ENCODE peak calls at places on chromosomes 12 and 14, in eight cellular contexts. U, S, A, W, X, N, G and K are unnamed samples. For H3K4me1, the result is how much of the 10 kb centered on the place peaks cover.

GRCh38 chr14:106690333-106690891 is 1164.0 kb downstream of the TMEM121 start:
- DNase-seq in X (no peak), S (no peak), A (no peak), G (no peak), U (no peak), N (no peak), W (no peak), K (no peak)

GRCh38 chr14:103207038-103207403 is 83.8 kb downstream of the TNFAIP2 start:
- DNase-seq in G (no peak), N (no peak), X (no peak), A (peak), U (peak), S (no peak), W (peak), K (no peak)

GRCh38 chr12:89069431-89069830 is 282.9 kb downstream of the DUSP6 start:
- DNase-seq in U (no peak), N (no peak), X (no peak), S (no peak), A (no peak), G (no peak), W (no peak), K (no peak)

GRCh38 chr14:77120771-77121743 is 20.5 kb downstream of the ZDHHC22 start:
- DNase-seq in A (no peak), U (peak), G (no peak), W (no peak), X (no peak), N (no peak), S (no peak), K (no peak)

GRCh38 chr12:117280019-117280680 is 81.3 kb downstream of the NOS1 start:
- DNase-seq in N (no peak), G (no peak), S (no peak), X (no peak), U (no peak), A (no peak), W (no peak), K (no peak)

GRCh38 chr14:69606816-69607215 is 4.6 kb upstream of the SUSD6 start:
- DNase-seq in X (no peak), N (no peak), U (no peak), S (no peak), W (no peak), A (no peak), G (no peak), K (no peak)

GRCh38 chr14:103561381-103562134 is 899 bp downstream of the BAG5 start:
- DNase-seq in A (no peak), N (no peak), W (peak), X (no peak), S (no peak), G (no peak), U (no peak), K (peak)

GRCh38 chr12:85029456-85029855 is 6.6 kb downstream of the TSPAN19 start:
- DNase-seq in G (no peak), N (no peak), A (no peak), S (peak), U (no peak), X (no peak), W (no peak), K (no peak)

GRCh38 chr12:1162083-1162760 is 171.2 kb downstream of the ERC1 start:
- DNase-seq in G (no peak), W (no peak), N (no peak), S (no peak), X (no peak), A (no peak), U (no peak), K (peak)

GRCh38 chr12:52667509-52667908 is 12.7 kb downstream of the KRT1 start:
- DNase-seq in G (no peak), U (no peak), A (no peak), X (no peak), W (no peak), N (no peak), S (peak), K (no peak)

GRCh38 chr14:91727121-91727520 is 4.8 kb downstream of the CATSPERB start:
- DNase-seq in G (no peak), X (no peak), A (no peak), U (no peak), S (no peak), N (no peak), W (no peak), K (no peak)

GRCh38 chr14:51727526-51727925 is 75.8 kb downstream of the FRMD6 start:
- DNase-seq in N (no peak), G (no peak), A (no peak), U (no peak), X (no peak), W (no peak), S (no peak), K (no peak)

GRCh38 chr12:114190971-114191370 is 215.0 kb downstream of the TBX5 start:
- DNase-seq in X (no peak), S (no peak), G (no peak), A (no peak), W (no peak), U (no peak), N (no peak), K (no peak)

GRCh38 chr12:114194066-114194465 is 211.9 kb downstream of the TBX5 start:
- DNase-seq in A (no peak), N (no peak), G (no peak), W (no peak), X (no peak), S (no peak), U (no peak), K (no peak)

GRCh38 chr12:114192013-114192412 is 213.9 kb downstream of the TBX5 start:
- DNase-seq in S (no peak), A (no peak), X (no peak), N (no peak), G (no peak), U (no peak), W (no peak), K (no peak)

GRCh38 chr12:114192549-114192948 is 213.4 kb downstream of the TBX5 start:
- DNase-seq in G (no peak), N (no peak), S (no peak), A (no peak), W (no peak), U (no peak), X (no peak), K (no peak)

DNA sequence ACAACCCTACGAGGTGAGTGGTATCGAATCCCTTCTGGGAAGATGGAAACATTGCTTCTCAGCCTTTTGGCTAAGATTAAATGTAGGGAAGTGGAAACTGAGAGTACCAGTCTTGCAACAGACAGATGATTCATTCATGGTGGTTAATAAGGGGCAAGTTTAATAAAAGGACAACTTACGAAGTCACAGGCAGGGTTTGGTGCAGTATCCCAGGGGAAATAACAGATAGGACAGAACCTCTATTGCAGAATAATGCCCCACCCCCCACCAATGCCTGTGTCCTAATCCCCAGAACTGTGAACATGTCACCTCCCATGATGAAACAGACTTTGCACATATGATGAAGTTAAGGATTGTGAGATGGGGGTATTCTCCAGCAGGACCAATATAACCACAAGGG is 212.5 kb downstream of the TBX5 start:
- DNase-seq in X (no peak), S (no peak), G (no peak), N (no peak), W (no peak), U (no peak), A (no peak), K (no peak)
- H3K4me3 ChIP-seq in X (no peak), S (no peak), G (no peak), N (no peak), W (no peak), U (no peak), A (no peak), K (no peak)

GRCh38 chr12:16581416-16581815 is 24.5 kb downstream of the LMO3 start:
- DNase-seq in N (no peak), A (no peak), U (no peak), X (no peak), W (no peak), G (no peak), S (no peak), K (no peak)
- H3K4me1 ChIP-seq in N (under half), A (under half), U (under half), X (under half), W (under half), G (under half), S (under half), K (under half)

GRCh38 chr14:90464481-90464880 is 67.7 kb downstream of the CALM1 start:
- DNase-seq in N (no peak), W (no peak), G (no peak), A (no peak), X (no peak), U (no peak), S (no peak), K (no peak)

GRCh38 chr14:90472632-90473031 is 75.8 kb downstream of the CALM1 start:
- DNase-seq in A (no peak), S (no peak), X (no peak), G (no peak), N (no peak), U (no peak), W (no peak), K (no peak)

DNA sequence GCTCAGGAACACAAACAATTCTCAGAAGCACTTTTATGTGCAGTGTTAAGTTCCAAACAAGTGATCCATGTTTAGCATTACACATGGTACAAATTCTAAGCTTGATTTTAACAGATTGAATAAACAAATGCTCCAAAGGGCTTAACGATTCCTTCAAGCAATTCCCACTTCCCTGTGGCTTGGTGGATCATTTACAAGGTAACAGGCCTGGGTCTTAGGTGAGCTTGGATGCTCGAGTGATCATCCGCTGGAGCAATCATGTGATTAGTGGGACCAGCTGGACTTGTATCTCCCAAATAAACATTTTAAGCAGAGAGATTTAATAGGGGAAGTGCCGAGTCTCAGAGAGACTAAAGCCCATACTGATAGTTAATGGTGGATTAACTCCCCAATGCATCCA is 70.7 kb downstream of the CALM1 start:
- DNase-seq in G (no peak), X (no peak), U (no peak), W (no peak), A (no peak), S (no peak), N (no peak), K (no peak)
- H3K4me3 ChIP-seq in G (no peak), X (no peak), U (no peak), W (no peak), A (no peak), S (no peak), N (no peak), K (no peak)

DNA sequence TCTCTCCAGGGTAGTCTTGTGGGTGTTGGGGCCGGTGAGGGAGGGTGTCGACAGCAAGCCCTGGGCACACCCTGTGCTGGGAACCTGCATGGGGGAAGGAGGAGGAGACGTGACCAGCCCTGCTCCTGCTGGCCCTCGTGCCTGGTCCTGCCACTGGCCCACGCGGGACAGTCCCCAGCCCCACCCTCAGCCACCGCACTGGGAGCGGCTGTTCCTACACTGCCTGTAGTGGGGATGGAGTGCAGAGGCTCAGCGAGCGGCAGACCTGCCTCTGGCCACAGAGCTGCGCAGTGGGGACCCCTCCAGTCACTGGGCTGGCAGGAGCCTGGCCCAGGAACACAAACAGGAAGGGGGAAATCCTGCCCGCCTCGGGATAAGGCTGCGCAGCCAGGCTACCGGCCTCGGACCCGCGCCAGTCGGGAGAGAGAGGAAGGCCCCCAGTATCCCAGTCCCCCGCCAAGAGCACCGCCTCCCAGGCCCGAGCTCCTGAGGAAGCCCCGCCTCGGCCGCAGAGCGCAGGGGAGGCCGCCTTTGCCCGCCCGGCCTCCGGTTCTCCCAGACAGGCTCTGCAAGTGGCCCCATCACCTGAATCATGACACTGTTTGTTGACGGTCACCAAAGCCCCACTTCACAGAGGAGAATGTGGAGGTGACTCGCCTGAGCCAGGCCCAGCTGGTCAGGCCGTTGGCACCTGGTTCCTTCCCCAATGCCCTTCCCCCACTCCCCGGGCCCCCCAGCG is 10.6 kb downstream of the AHNAK2 start:
- DNase-seq in G (no peak), U (no peak), A (no peak), N (no peak), S (peak), X (no peak), W (peak), K (no peak)
- H3K4me1 ChIP-seq in G (under half), U (under half), A (under half), N (under half), S (half or more), X (half or more), W (under half), K (under half)